ENCODE peak calls at places on chromosomes 3 and 15, in eight cellular contexts. C is activated CD4-positive, alpha-beta T cell treated with anti-CD3 and anti-CD28 coated beads for 1 hour; P is heart right ventricle; V is neural crest cell; O is Caco-2; Y is activated CD8-positive, alpha-beta T cell treated with anti-CD3 and anti-CD28 coated beads for 36 hours; U is mesenchymal stem cell; H is caudate nucleus. Q is an unnamed sample.

GRCh38 chr3:196754215-196754937 is 14.7 kb downstream of the PAK2 start:
- DNase-seq in O (peak; percentile 74), V (no peak), Y (no peak), P (no peak), H (no peak), C (no peak), U (peak; percentile 35), Q (no peak)

GRCh38 chr3:58422756-58423324 is 10.8 kb downstream of the PDHB start:
- DNase-seq in C (no peak), Y (no peak), P (no peak), H (no peak), U (peak; percentile 32), O (peak; percentile 46), V (no peak), Q (no peak)

GRCh38 chr15:81886586-81886985 is 159.2 kb downstream of the MEX3B start:
- DNase-seq in U (no peak), H (no peak), Y (no peak), V (no peak), P (no peak), C (no peak), O (no peak), Q (no peak)

GRCh38 chr3:13163848-13164382 is 90.7 kb upstream of the IQSEC1 start:
- DNase-seq in V (no peak), H (no peak), P (no peak), U (no peak), C (no peak), O (no peak), Y (no peak), Q (no peak)

GRCh38 chr3:50237754-50238548 is 1.9 kb downstream of the GNAI2 start:
- DNase-seq in U (peak; percentile 88), O (no peak), Y (peak; percentile 96), P (peak; percentile 87), C (peak; percentile 78), V (peak; percentile 49), H (peak; percentile 40), Q (peak; percentile 95)

GRCh38 chr15:59550520-59550919 is 61.1 kb upstream of the GCNT3 start:
- DNase-seq in U (no peak), O (no peak), P (no peak), C (no peak), H (no peak), V (no peak), Y (no peak), Q (no peak)

GRCh38 chr15:93056836-93057235 is 32.2 kb downstream of the RGMA start:
- DNase-seq in H (no peak), V (no peak), O (no peak), C (no peak), P (no peak), U (no peak), Y (no peak), Q (no peak)

GRCh38 chr15:39667382-39668127 is 86.7 kb downstream of the THBS1 start:
- DNase-seq in O (no peak), P (no peak), H (no peak), V (no peak), C (no peak), Y (no peak), U (no peak), Q (no peak)

GRCh38 chr15:64622410-64623260 is 152.8 kb downstream of the RBPMS2 start:
- DNase-seq in C (peak; percentile 21), Y (peak; percentile 73), V (no peak), P (no peak), O (no peak), U (no peak), H (no peak), Q (no peak)

GRCh38 chr3:185639632-185640206 is 53.6 kb downstream of the SENP2 start:
- DNase-seq in Y (no peak), O (no peak), H (no peak), V (no peak), P (no peak), U (no peak), C (no peak), Q (no peak)

GRCh38 chr3:114651555-114651954 is 357.7 kb downstream of the TIGIT start:
- DNase-seq in V (no peak), P (no peak), O (no peak), H (no peak), U (no peak), Y (no peak), C (no peak), Q (no peak)

GRCh38 chr3:78887029-78887428 is 880.8 kb downstream of the ROBO1 start:
- DNase-seq in V (no peak), U (peak; percentile 50), C (no peak), O (no peak), Y (no peak), P (no peak), H (no peak), Q (no peak)

GRCh38 chr15:37059051-37059450 is 41.3 kb downstream of the MEIS2 start:
- DNase-seq in V (no peak), Y (no peak), P (no peak), U (peak; percentile 82), C (no peak), H (no peak), O (no peak), Q (no peak)

GRCh38 chr3:194937751-194938358 is 252.2 kb downstream of the FAM43A start:
- DNase-seq in H (no peak), Y (no peak), C (no peak), O (no peak), U (no peak), P (no peak), V (no peak), Q (no peak)

GRCh38 chr3:195150194-195151118 is 120.5 kb downstream of the XXYLT1 start:
- DNase-seq in U (peak; percentile 83), H (no peak), V (peak; percentile 3), C (peak; percentile 12), O (no peak), Y (peak; percentile 54), P (peak; percentile 77), Q (peak; percentile 88)

GRCh38 chr3:134798681-134799311 is 3.7 kb downstream of the EPHB1 start:
- DNase-seq in C (no peak), O (no peak), P (no peak), U (no peak), H (no peak), V (no peak), Y (no peak), Q (no peak)

GRCh38 chr15:82847703-82848102 is 38.3 kb downstream of the WHAMM start:
- DNase-seq in Y (no peak), P (no peak), O (no peak), H (no peak), V (no peak), U (peak; percentile 14), C (no peak), Q (no peak)

GRCh38 chr15:88606437-88606794 is 14.7 kb upstream of the AEN start:
- DNase-seq in P (no peak), V (no peak), U (no peak), O (no peak), H (no peak), Y (no peak), C (no peak), Q (no peak)

GRCh38 chr3:127764301-127764700 is 58.0 kb downstream of the MGLL start:
- DNase-seq in P (no peak), H (no peak), V (no peak), O (no peak), U (no peak), Y (no peak), C (no peak), Q (no peak)

GRCh38 chr15:63502843-63503738 is 1.3 kb upstream of the USP3 start:
- DNase-seq in Y (peak; percentile 94), U (peak; percentile 99), C (peak; percentile 51), H (no peak), V (peak; percentile 31), O (peak; percentile 95), P (peak; percentile 86), Q (peak; percentile 97)

GRCh38 chr3:45273681-45274515 is 47.8 kb upstream of the TMEM158 start:
- DNase-seq in O (no peak), C (no peak), V (no peak), U (peak; percentile 39), H (no peak), P (no peak), Y (no peak), Q (no peak)

GRCh38 chr15:99145778-99146177 is 40.9 kb downstream of the SYNM start:
- DNase-seq in O (no peak), U (no peak), V (no peak), C (no peak), H (no peak), Y (no peak), P (no peak), Q (no peak)

GRCh38 chr15:68298882-68299381 is 21.4 kb downstream of the FEM1B start:
- DNase-seq in H (no peak), U (peak; percentile 61), O (no peak), P (peak; percentile 19), V (no peak), Y (peak; percentile 36), C (no peak), Q (no peak)

GRCh38 chr3:16174389-16174788 is at the start of gene GALNT15:
- DNase-seq in C (no peak), U (peak; percentile 98), Y (no peak), H (peak; percentile 45), O (no peak), P (peak; percentile 77), V (no peak), Q (peak; percentile 81)

GRCh38 chr15:83734487-83734886 is 80.6 kb downstream of the ADAMTSL3 start:
- DNase-seq in P (no peak), Y (no peak), O (peak; percentile 3), V (peak; percentile 4), C (no peak), U (no peak), H (no peak), Q (no peak)

GRCh38 chr3:171351676-171352075 is 108.5 kb downstream of the TNIK start:
- DNase-seq in H (no peak), O (no peak), U (peak; percentile 75), P (no peak), V (no peak), C (no peak), Y (no peak), Q (no peak)

GRCh38 chr15:60353245-60353940 is 44.4 kb downstream of the ANXA2 start:
- DNase-seq in H (no peak), V (no peak), U (peak; percentile 38), P (no peak), O (no peak), C (no peak), Y (no peak), Q (no peak)

GRCh38 chr3:150412599-150413069 is 4.5 kb downstream of the TSC22D2 start:
- DNase-seq in V (no peak), Y (peak; percentile 23), H (no peak), P (no peak), O (no peak), U (peak; percentile 87), C (no peak), Q (no peak)

GRCh38 chr3:111904376-111905241 is 45.5 kb downstream of the PHLDB2 start:
- DNase-seq in U (peak; percentile 96), V (no peak), O (peak; percentile 36), P (no peak), Y (no peak), C (no peak), H (no peak), Q (no peak)

GRCh38 chr3:6455031-6455430 is 405.9 kb upstream of the GRM7 start:
- DNase-seq in P (no peak), V (no peak), O (no peak), Y (no peak), C (no peak), U (no peak), H (no peak), Q (no peak)

GRCh38 chr15:58506064-58506490 is 74.3 kb downstream of the LIPC start:
- DNase-seq in H (no peak), O (no peak), V (no peak), Y (no peak), C (no peak), U (no peak), P (no peak), Q (no peak)

GRCh38 chr3:84042717-84043116 is 916.1 kb upstream of the CADM2 start:
- DNase-seq in O (no peak), U (no peak), P (no peak), H (no peak), Y (no peak), C (no peak), V (no peak), Q (no peak)

GRCh38 chr3:143157957-143158548 is 38.5 kb downstream of the CHST2 start:
- DNase-seq in V (no peak), U (no peak), C (no peak), O (no peak), Y (no peak), P (no peak), H (no peak), Q (no peak)

GRCh38 chr3:48504051-48504946 is at the start of gene SHISA5:
- DNase-seq in C (peak; percentile 34), Y (peak; percentile 64), H (peak; percentile 30), P (peak; percentile 89), O (peak; percentile 61), V (peak; percentile 38), U (peak; percentile 61), Q (peak; percentile 89)